ENCODE peak calls at places on chromosomes 2 and 18, in four cellular contexts. One of them, this sample, is unnamed.

GRCh38 chr2:144770616-144771230 is 250.8 kb upstream of the ZEB2 start:
- DNase-seq in hippocampal formation: no peak
- DNase-seq in lower leg skin: no peak
- DNase-seq in CD8-positive, alpha-beta T cell: no peak
- DNase-seq in this sample: no peak

GRCh38 chr2:226660524-226660923 is 139.1 kb downstream of the IRS1 start:
- DNase-seq in CD8-positive, alpha-beta T cell: no peak
- DNase-seq in lower leg skin: peak; percentile 91
- DNase-seq in hippocampal formation: no peak
- DNase-seq in this sample: no peak

GRCh38 chr2:218291318-218291933 is 877 bp downstream of the TMBIM1 start:
- DNase-seq in hippocampal formation: peak; percentile 64
- DNase-seq in CD8-positive, alpha-beta T cell: no peak
- DNase-seq in lower leg skin: no peak
- DNase-seq in this sample: no peak

GRCh38 chr2:130796280-130796679 is 40.4 kb upstream of the ARHGEF4 start:
- DNase-seq in lower leg skin: no peak
- DNase-seq in CD8-positive, alpha-beta T cell: no peak
- DNase-seq in hippocampal formation: no peak
- DNase-seq in this sample: no peak

GRCh38 chr2:170819941-170820646 is 3.4 kb downstream of the GAD1 start:
- DNase-seq in hippocampal formation: no peak
- DNase-seq in lower leg skin: peak; percentile 85
- DNase-seq in CD8-positive, alpha-beta T cell: no peak
- DNase-seq in this sample: no peak

GRCh38 chr2:62741954-62742722 is 36.6 kb downstream of the EHBP1 start:
- DNase-seq in CD8-positive, alpha-beta T cell: no peak
- DNase-seq in hippocampal formation: no peak
- DNase-seq in lower leg skin: no peak
- DNase-seq in this sample: no peak

GRCh38 chr2:237181844-237182243 is 96.2 kb downstream of the COPS8 start:
- DNase-seq in lower leg skin: peak; percentile 75
- DNase-seq in CD8-positive, alpha-beta T cell: no peak
- DNase-seq in hippocampal formation: no peak
- DNase-seq in this sample: no peak

GRCh38 chr2:30408961-30409387 is 38.1 kb upstream of the LCLAT1 start:
- DNase-seq in hippocampal formation: no peak
- DNase-seq in CD8-positive, alpha-beta T cell: no peak
- DNase-seq in lower leg skin: no peak
- DNase-seq in this sample: no peak

GRCh38 chr2:235055891-235056516 is 104.2 kb downstream of the SH3BP4 start:
- DNase-seq in CD8-positive, alpha-beta T cell: no peak
- DNase-seq in hippocampal formation: peak; percentile 19
- DNase-seq in lower leg skin: no peak
- DNase-seq in this sample: no peak

GRCh38 chr18:40911582-40912254 is 1043.3 kb upstream of the PIK3C3 start:
- DNase-seq in lower leg skin: no peak
- DNase-seq in CD8-positive, alpha-beta T cell: no peak
- DNase-seq in hippocampal formation: no peak
- DNase-seq in this sample: no peak

GRCh38 chr18:58195278-58195721 is 151.3 kb downstream of the NEDD4L start:
- DNase-seq in hippocampal formation: peak; percentile 8
- DNase-seq in CD8-positive, alpha-beta T cell: peak; percentile 18
- DNase-seq in lower leg skin: no peak
- DNase-seq in this sample: no peak

GRCh38 chr2:224754129-224754528 is 38.0 kb upstream of the CCDC195 start:
- DNase-seq in CD8-positive, alpha-beta T cell: no peak
- DNase-seq in hippocampal formation: no peak
- DNase-seq in lower leg skin: no peak
- DNase-seq in this sample: no peak

GRCh38 chr2:205405752-205406151 is 276.5 kb upstream of the NRP2 start:
- DNase-seq in lower leg skin: no peak
- DNase-seq in hippocampal formation: no peak
- DNase-seq in CD8-positive, alpha-beta T cell: no peak
- DNase-seq in this sample: no peak

GRCh38 chr18:39841133-39842041 is 2113.6 kb upstream of the PIK3C3 start:
- DNase-seq in CD8-positive, alpha-beta T cell: no peak
- DNase-seq in lower leg skin: no peak
- DNase-seq in hippocampal formation: peak; percentile 73
- DNase-seq in this sample: no peak

GRCh38 chr2:203484266-203485112 is 50.6 kb downstream of the RAPH1 start:
- DNase-seq in CD8-positive, alpha-beta T cell: peak; percentile 48
- DNase-seq in hippocampal formation: peak; percentile 14
- DNase-seq in lower leg skin: no peak
- DNase-seq in this sample: peak; percentile 63

GRCh38 chr2:230408244-230408842 is 7.7 kb upstream of the SP100 start:
- DNase-seq in CD8-positive, alpha-beta T cell: no peak
- DNase-seq in hippocampal formation: no peak
- DNase-seq in lower leg skin: no peak
- DNase-seq in this sample: no peak

GRCh38 chr2:26492749-26493515 is 15.0 kb upstream of the OTOF start:
- DNase-seq in hippocampal formation: no peak
- DNase-seq in CD8-positive, alpha-beta T cell: no peak
- DNase-seq in lower leg skin: no peak
- DNase-seq in this sample: no peak

GRCh38 chr2:71767663-71768062 is 314.3 kb downstream of the DYSF start:
- DNase-seq in CD8-positive, alpha-beta T cell: no peak
- DNase-seq in hippocampal formation: no peak
- DNase-seq in lower leg skin: no peak
- DNase-seq in this sample: no peak

GRCh38 chr2:7030810-7031209 is 113.6 kb downstream of the RNF144A start:
- DNase-seq in lower leg skin: no peak
- DNase-seq in hippocampal formation: no peak
- DNase-seq in CD8-positive, alpha-beta T cell: no peak
- DNase-seq in this sample: no peak

GRCh38 chr2:219987830-219988229 is 360.4 kb downstream of the SLC4A3 start:
- DNase-seq in hippocampal formation: no peak
- DNase-seq in CD8-positive, alpha-beta T cell: no peak
- DNase-seq in lower leg skin: no peak
- DNase-seq in this sample: no peak

GRCh38 chr2:43636616-43637015 is 444 bp upstream of the PLEKHH2 start:
- DNase-seq in lower leg skin: no peak
- DNase-seq in CD8-positive, alpha-beta T cell: peak; percentile 25
- DNase-seq in hippocampal formation: no peak
- DNase-seq in this sample: no peak

GRCh38 chr2:161796192-161796591 is 172.0 kb downstream of the SLC4A10 start:
- DNase-seq in lower leg skin: peak; percentile 88
- DNase-seq in hippocampal formation: no peak
- DNase-seq in CD8-positive, alpha-beta T cell: no peak
- DNase-seq in this sample: no peak

GRCh38 chr18:30352551-30353168 is 689.9 kb downstream of the DSC3 start:
- DNase-seq in CD8-positive, alpha-beta T cell: no peak
- DNase-seq in hippocampal formation: no peak
- DNase-seq in lower leg skin: no peak
- DNase-seq in this sample: no peak

GRCh38 chr2:190578158-190579057 is 43.9 kb upstream of the NEMP2 start:
- DNase-seq in CD8-positive, alpha-beta T cell: no peak
- DNase-seq in hippocampal formation: no peak
- DNase-seq in lower leg skin: no peak
- DNase-seq in this sample: no peak

This sample was measured in T-helper 1 cell.